ENCODE peak calls at places on chromosomes 4 and X, in five cellular contexts. One of them, this sample, is unnamed.

GRCh38 chr4:26081795-26082498 is 167.9 kb downstream of the SMIM20 start:
- DNase-seq in SK-N-SH: no peak
- DNase-seq in H1: no peak
- DNase-seq in GM12891: no peak
- DNase-seq in HepG2: peak
- DNase-seq in this sample: no peak

GRCh38 chrX:3326721-3327120 is 19.7 kb downstream of the MXRA5 start:
- DNase-seq in GM12891: no peak
- DNase-seq in HepG2: no peak
- DNase-seq in H1: no peak
- DNase-seq in SK-N-SH: no peak
- DNase-seq in this sample: no peak

GRCh38 chr4:10008208-10009005 is 12.9 kb downstream of the SLC2A9 start:
- DNase-seq in H1: no peak
- DNase-seq in GM12891: no peak
- DNase-seq in SK-N-SH: peak
- DNase-seq in HepG2: no peak
- DNase-seq in this sample: no peak

GRCh38 chr4:4726051-4726450 is 133.4 kb upstream of the MSX1 start:
- DNase-seq in H1: no peak
- DNase-seq in SK-N-SH: no peak
- DNase-seq in GM12891: no peak
- DNase-seq in HepG2: no peak
- DNase-seq in this sample: no peak

GRCh38 chr4:99180367-99181169 is 36.5 kb upstream of the ADH4 start:
- DNase-seq in H1: no peak
- DNase-seq in HepG2: no peak
- DNase-seq in GM12891: no peak
- DNase-seq in SK-N-SH: no peak
- DNase-seq in this sample: no peak

GRCh38 chr4:81130569-81130968 is 84.5 kb downstream of the PRKG2 start:
- DNase-seq in GM12891: no peak
- DNase-seq in HepG2: no peak
- DNase-seq in SK-N-SH: no peak
- DNase-seq in H1: no peak
- DNase-seq in this sample: no peak

GRCh38 chr4:73978886-73979285 is 2.9 kb downstream of the PF4 start:
- DNase-seq in SK-N-SH: no peak
- DNase-seq in HepG2: no peak
- DNase-seq in H1: no peak
- DNase-seq in GM12891: no peak
- DNase-seq in this sample: no peak

GRCh38 chr4:153655928-153656327 is 28.2 kb upstream of the TLR2 start:
- DNase-seq in SK-N-SH: no peak
- DNase-seq in GM12891: no peak
- DNase-seq in HepG2: no peak
- DNase-seq in H1: no peak
- DNase-seq in this sample: no peak

GRCh38 chrX:19867938-19868337 is 19.5 kb downstream of the SH3KBP1 start:
- DNase-seq in GM12891: no peak
- DNase-seq in SK-N-SH: no peak
- DNase-seq in HepG2: no peak
- DNase-seq in H1: no peak
- DNase-seq in this sample: no peak

GRCh38 chr4:24752140-24752539 is 43.2 kb upstream of the SOD3 start:
- DNase-seq in H1: no peak
- DNase-seq in HepG2: no peak
- DNase-seq in GM12891: no peak
- DNase-seq in SK-N-SH: no peak
- DNase-seq in this sample: no peak
- TF ChIP-seq POLR2AphosphoS5 in H1: no peak
- TF ChIP-seq POLR2AphosphoS5 in HepG2: no peak
- TF ChIP-seq POLR2AphosphoS5 in GM12891: no peak
- TF ChIP-seq POLR2AphosphoS5 in SK-N-SH: no peak
- TF ChIP-seq POLR2AphosphoS5 in this sample: no peak

GRCh38 chr4:6385288-6385687 is 87.1 kb downstream of the PPP2R2C start:
- DNase-seq in H1: no peak
- DNase-seq in GM12891: no peak
- DNase-seq in SK-N-SH: no peak
- DNase-seq in HepG2: no peak
- DNase-seq in this sample: no peak

GRCh38 chr4:6383929-6384328 is 88.5 kb downstream of the PPP2R2C start:
- DNase-seq in HepG2: no peak
- DNase-seq in H1: no peak
- DNase-seq in GM12891: no peak
- DNase-seq in SK-N-SH: peak
- DNase-seq in this sample: no peak

GRCh38 chr4:6388713-6389112 is 83.7 kb downstream of the PPP2R2C start:
- DNase-seq in GM12891: no peak
- DNase-seq in SK-N-SH: no peak
- DNase-seq in H1: no peak
- DNase-seq in HepG2: no peak
- DNase-seq in this sample: no peak

GRCh38 chr4:6387946-6388345 is 84.5 kb downstream of the PPP2R2C start:
- DNase-seq in HepG2: no peak
- DNase-seq in H1: no peak
- DNase-seq in SK-N-SH: no peak
- DNase-seq in GM12891: no peak
- DNase-seq in this sample: no peak

GRCh38 chr4:6386091-6386490 is 86.3 kb downstream of the PPP2R2C start:
- DNase-seq in GM12891: no peak
- DNase-seq in SK-N-SH: no peak
- DNase-seq in HepG2: no peak
- DNase-seq in H1: no peak
- DNase-seq in this sample: no peak
- TF ChIP-seq TAF1 in GM12891: no peak
- TF ChIP-seq TAF1 in SK-N-SH: no peak
- TF ChIP-seq TAF1 in HepG2: no peak
- TF ChIP-seq TAF1 in H1: no peak
- TF ChIP-seq TAF1 in this sample: no peak

GRCh38 chr4:148110169-148110568 is 332.0 kb downstream of the NR3C2 start:
- DNase-seq in GM12891: no peak
- DNase-seq in SK-N-SH: no peak
- DNase-seq in H1: no peak
- DNase-seq in HepG2: no peak
- DNase-seq in this sample: no peak
- TF ChIP-seq POLR2AphosphoS5 in GM12891: no peak
- TF ChIP-seq POLR2AphosphoS5 in SK-N-SH: no peak
- TF ChIP-seq POLR2AphosphoS5 in H1: no peak
- TF ChIP-seq POLR2AphosphoS5 in HepG2: no peak
- TF ChIP-seq POLR2AphosphoS5 in this sample: no peak

GRCh38 chrX:103378990-103379389 is 2.7 kb downstream of the BEX3 start:
- DNase-seq in GM12891: no peak
- DNase-seq in SK-N-SH: no peak
- DNase-seq in HepG2: no peak
- DNase-seq in H1: no peak
- DNase-seq in this sample: no peak
- TF ChIP-seq TAF1 in GM12891: no peak
- TF ChIP-seq TAF1 in SK-N-SH: no peak
- TF ChIP-seq TAF1 in HepG2: no peak
- TF ChIP-seq TAF1 in H1: no peak
- TF ChIP-seq TAF1 in this sample: no peak

DNA sequence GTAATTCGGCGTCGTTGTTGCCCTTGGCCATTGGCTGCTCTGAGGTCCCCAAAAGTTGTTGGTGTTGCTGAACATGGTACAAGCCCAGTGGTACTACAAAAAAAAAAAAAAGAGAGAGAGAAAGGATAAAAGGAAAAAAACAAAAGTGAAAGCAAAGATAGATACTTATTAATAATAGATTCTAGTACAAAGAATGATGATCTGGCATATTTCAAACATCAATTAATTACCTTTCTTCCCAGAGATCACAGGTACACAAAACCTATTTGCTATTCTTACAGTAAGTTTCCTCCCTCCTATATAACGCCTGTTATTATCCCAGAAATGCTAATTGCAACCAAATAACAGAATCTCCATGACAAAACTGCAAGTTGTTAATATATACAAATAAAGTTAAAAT is 188.9 kb downstream of the FBXW7 start:
- DNase-seq in HepG2: no peak
- DNase-seq in SK-N-SH: no peak
- DNase-seq in GM12891: no peak
- DNase-seq in H1: no peak
- DNase-seq in this sample: no peak
- TF ChIP-seq POLR2AphosphoS5 in HepG2: no peak
- TF ChIP-seq POLR2AphosphoS5 in SK-N-SH: no peak
- TF ChIP-seq POLR2AphosphoS5 in GM12891: no peak
- TF ChIP-seq POLR2AphosphoS5 in H1: no peak
- TF ChIP-seq POLR2AphosphoS5 in this sample: no peak

GRCh38 chr4:185470503-185471195 is 884 bp downstream of the CCDC110 start:
- DNase-seq in SK-N-SH: peak
- DNase-seq in H1: no peak
- DNase-seq in HepG2: peak
- DNase-seq in GM12891: no peak
- DNase-seq in this sample: no peak
- TF ChIP-seq TAF1 in SK-N-SH: no peak
- TF ChIP-seq TAF1 in H1: no peak
- TF ChIP-seq TAF1 in HepG2: no peak
- TF ChIP-seq TAF1 in GM12891: no peak
- TF ChIP-seq TAF1 in this sample: no peak